ENCODE peak calls at places on chromosomes 6 and 20, in five cellular contexts. G, M, W, I and Y are unnamed samples.

GRCh38 chr20:32507998-32508774 is 76.9 kb downstream of the NOL4L start:
- DNase-seq in G (no peak), M (no peak), W (peak), I (no peak), Y (no peak)

GRCh38 chr6:10429638-10430427 is 15.0 kb upstream of the TFAP2A start:
- DNase-seq in G (peak), M (peak), W (no peak), I (no peak), Y (peak)

GRCh38 chr6:157571995-157572394 is 191.0 kb downstream of the ZDHHC14 start:
- DNase-seq in G (no peak), M (no peak), W (no peak), I (no peak), Y (no peak)

GRCh38 chr6:40727272-40727671 is 140.1 kb upstream of the LRFN2 start:
- DNase-seq in G (no peak), M (no peak), W (no peak), I (no peak), Y (peak)

GRCh38 chr6:5622276-5623005 is 361.1 kb downstream of the FARS2 start:
- DNase-seq in G (no peak), M (no peak), W (no peak), I (no peak), Y (no peak)

GRCh38 chr20:3652646-3653596 is 10.3 kb downstream of the GFRA4 start:
- DNase-seq in G (no peak), M (no peak), W (no peak), I (no peak), Y (no peak)

GRCh38 chr6:109892451-109893435 is 85.4 kb upstream of the GPR6 start:
- DNase-seq in G (no peak), M (peak), W (no peak), I (no peak), Y (no peak)

GRCh38 chr6:5990776-5991175 is 15.9 kb downstream of the NRN1 start:
- DNase-seq in G (peak), M (no peak), W (no peak), I (no peak), Y (no peak)

GRCh38 chr6:109702797-109703196 is 11.7 kb downstream of the FIG4 start:
- DNase-seq in G (no peak), M (no peak), W (no peak), I (no peak), Y (no peak)

GRCh38 chr6:41451515-41452163 is 94.5 kb upstream of the FOXP4 start:
- DNase-seq in G (peak), M (peak), W (no peak), I (no peak), Y (no peak)

GRCh38 chr20:33862709-33863403 is 51.7 kb downstream of the CHMP4B start:
- DNase-seq in G (peak), M (peak), W (peak), I (no peak), Y (peak)
- H3K4me3 ChIP-seq in G (peak), M (no peak), W (no peak), I (no peak), Y (peak)

GRCh38 chr20:51542894-51543788 is 622 bp upstream of the NFATC2 start:
- DNase-seq in G (no peak), M (no peak), W (no peak), I (no peak), Y (no peak)

GRCh38 chr20:51542033-51542893 is at the start of gene NFATC2:
- DNase-seq in G (no peak), M (peak), W (no peak), I (peak), Y (peak)

GRCh38 chr20:51536116-51537069 is 6.1 kb downstream of the NFATC2 start:
- DNase-seq in G (no peak), M (no peak), W (no peak), I (no peak), Y (no peak)

GRCh38 chr20:51541189-51542032 is 1.1 kb downstream of the NFATC2 start:
- DNase-seq in G (peak), M (peak), W (no peak), I (peak), Y (peak)

DNA sequence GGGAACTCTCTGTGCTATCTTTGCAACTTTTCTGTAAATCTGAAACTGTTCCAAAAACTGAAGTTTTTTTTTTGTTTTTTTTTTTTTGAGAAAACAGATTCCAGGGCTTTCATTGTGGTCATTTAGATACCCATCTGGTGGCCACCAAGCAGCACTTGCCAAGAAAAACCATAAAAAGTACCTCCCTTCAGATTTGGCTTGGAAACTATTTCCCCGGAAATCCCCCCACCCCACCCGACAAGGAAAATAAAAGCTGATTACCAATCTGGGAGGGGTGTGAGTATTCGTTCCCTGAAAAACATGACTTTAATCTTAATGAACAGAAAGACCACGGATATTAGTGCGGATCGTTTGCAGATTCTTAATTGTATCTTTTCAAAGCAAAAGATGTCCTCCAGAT is 1.9 kb downstream of the NFATC2 start:
- DNase-seq in G (no peak), M (no peak), W (no peak), I (no peak), Y (no peak)
- H3K4me3 ChIP-seq in G (no peak), M (no peak), W (no peak), I (peak), Y (no peak)

DNA sequence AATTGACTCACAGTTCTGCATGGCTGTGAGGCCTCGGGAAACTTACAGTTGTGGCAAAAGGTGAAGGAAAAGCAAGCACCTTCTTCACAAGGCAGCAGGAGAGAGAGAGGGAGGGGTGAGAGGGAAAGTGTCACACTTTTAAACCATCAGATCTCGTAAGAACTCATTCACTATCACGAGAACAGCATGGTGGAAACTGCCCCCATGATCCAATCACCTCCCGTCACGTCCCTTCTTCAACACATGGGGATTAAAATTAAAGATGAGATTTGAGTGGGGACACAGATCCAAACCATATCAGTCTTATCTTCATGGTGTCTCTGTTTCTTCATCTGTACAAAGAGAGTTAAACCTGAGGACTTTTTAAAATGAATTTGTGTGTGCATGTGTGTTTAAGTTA is 13.7 kb upstream of the BTN1A1 start:
- DNase-seq in G (no peak), M (no peak), W (no peak), I (no peak), Y (no peak)
- H3K4me3 ChIP-seq in G (no peak), M (no peak), W (no peak), I (no peak), Y (no peak)

DNA sequence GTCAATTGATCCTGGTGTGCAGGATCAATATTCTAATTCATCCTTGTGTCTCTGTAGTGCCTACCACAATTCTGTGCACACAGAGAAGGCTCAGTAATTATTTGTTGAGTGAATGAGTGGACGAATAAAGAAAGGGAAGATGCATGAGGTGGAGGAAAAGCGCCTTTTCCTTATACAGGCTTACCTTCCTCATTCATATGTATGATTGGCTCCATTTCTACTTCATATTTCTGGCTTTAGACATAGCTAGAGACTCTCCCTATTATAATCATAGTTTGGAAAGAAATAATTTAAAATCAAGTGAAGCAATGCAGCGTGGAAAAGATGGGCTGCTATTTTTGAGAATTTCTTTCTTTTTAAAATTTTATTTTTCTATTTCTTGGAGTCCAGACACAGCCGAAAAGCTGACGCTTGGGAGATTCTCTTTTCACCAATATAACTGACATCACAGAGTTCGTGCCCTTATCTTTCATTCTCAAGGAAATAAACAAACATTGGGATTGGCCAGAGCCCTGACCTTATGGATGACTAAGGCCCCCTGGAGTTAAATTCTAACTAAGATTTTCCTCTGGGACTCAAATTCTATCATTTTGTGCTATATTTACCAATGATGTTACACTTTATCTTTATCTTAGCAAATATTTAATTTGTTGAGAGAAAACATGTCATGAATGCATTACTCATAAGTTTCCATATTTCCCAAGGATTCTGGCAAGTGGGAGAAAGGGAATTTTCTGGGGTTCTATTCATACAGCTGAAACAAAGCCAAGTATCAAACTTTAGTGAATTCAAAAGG is 48.1 kb downstream of the PRL start:
- DNase-seq in G (peak), M (peak), W (no peak), I (no peak), Y (no peak)
- H3K4me3 ChIP-seq in G (no peak), M (no peak), W (no peak), I (no peak), Y (no peak)

GRCh38 chr6:82068721-82069120 is 178.8 kb downstream of the IBTK start:
- DNase-seq in G (no peak), M (no peak), W (no peak), I (no peak), Y (no peak)

GRCh38 chr6:82066196-82066595 is 181.3 kb downstream of the IBTK start:
- DNase-seq in G (no peak), M (no peak), W (no peak), I (no peak), Y (no peak)

GRCh38 chr6:82062219-82062618 is 185.3 kb downstream of the IBTK start:
- DNase-seq in G (no peak), M (no peak), W (no peak), I (no peak), Y (no peak)

GRCh38 chr6:82072113-82072512 is 175.4 kb downstream of the IBTK start:
- DNase-seq in G (peak), M (no peak), W (no peak), I (no peak), Y (no peak)

GRCh38 chr6:82067021-82067420 is 180.5 kb downstream of the IBTK start:
- DNase-seq in G (peak), M (no peak), W (no peak), I (no peak), Y (no peak)
- H3K4me3 ChIP-seq in G (no peak), M (no peak), W (no peak), I (no peak), Y (no peak)

GRCh38 chr6:111447051-111447450 is 36.0 kb downstream of the REV3L start:
- DNase-seq in G (peak), M (no peak), W (no peak), I (no peak), Y (no peak)
- H3K4me3 ChIP-seq in G (no peak), M (no peak), W (no peak), I (no peak), Y (no peak)

GRCh38 chr6:145809211-145809610 is 5.4 kb downstream of the FBXO30 start:
- DNase-seq in G (peak), M (no peak), W (no peak), I (no peak), Y (no peak)

GRCh38 chr6:145814035-145814500 is 527 bp downstream of the FBXO30 start:
- DNase-seq in G (peak), M (peak), W (no peak), I (no peak), Y (peak)

GRCh38 chr6:145813285-145814034 is 1.1 kb downstream of the FBXO30 start:
- DNase-seq in G (peak), M (peak), W (no peak), I (no peak), Y (no peak)

GRCh38 chr6:145809785-145810184 is 4.8 kb downstream of the FBXO30 start:
- DNase-seq in G (peak), M (no peak), W (no peak), I (no peak), Y (no peak)

GRCh38 chr6:145811741-145812140 is 2.9 kb downstream of the FBXO30 start:
- DNase-seq in G (no peak), M (no peak), W (no peak), I (no peak), Y (no peak)
- H3K4me3 ChIP-seq in G (peak), M (no peak), W (no peak), I (no peak), Y (peak)

GRCh38 chr20:47356526-47357295 is at the start of gene ZMYND8:
- DNase-seq in G (peak), M (peak), W (peak), I (peak), Y (peak)
- H3K4me3 ChIP-seq in G (peak), M (no peak), W (peak), I (peak), Y (peak)

GRCh38 chr6:39113788-39114187 is 1.2 kb downstream of the SAYSD1 start:
- DNase-seq in G (no peak), M (no peak), W (no peak), I (no peak), Y (no peak)
- H3K4me3 ChIP-seq in G (peak), M (peak), W (peak), I (peak), Y (peak)

GRCh38 chr20:40692240-40693011 is 3.4 kb upstream of the MAFB start:
- DNase-seq in G (no peak), M (no peak), W (peak), I (no peak), Y (peak)

GRCh38 chr20:40691566-40692239 is 2.7 kb upstream of the MAFB start:
- DNase-seq in G (no peak), M (no peak), W (peak), I (no peak), Y (peak)

GRCh38 chr20:40689943-40690835 is 1.2 kb upstream of the MAFB start:
- DNase-seq in G (peak), M (peak), W (peak), I (no peak), Y (peak)

GRCh38 chr20:40689100-40689942 is at the start of gene MAFB:
- DNase-seq in G (peak), M (peak), W (peak), I (no peak), Y (peak)

DNA sequence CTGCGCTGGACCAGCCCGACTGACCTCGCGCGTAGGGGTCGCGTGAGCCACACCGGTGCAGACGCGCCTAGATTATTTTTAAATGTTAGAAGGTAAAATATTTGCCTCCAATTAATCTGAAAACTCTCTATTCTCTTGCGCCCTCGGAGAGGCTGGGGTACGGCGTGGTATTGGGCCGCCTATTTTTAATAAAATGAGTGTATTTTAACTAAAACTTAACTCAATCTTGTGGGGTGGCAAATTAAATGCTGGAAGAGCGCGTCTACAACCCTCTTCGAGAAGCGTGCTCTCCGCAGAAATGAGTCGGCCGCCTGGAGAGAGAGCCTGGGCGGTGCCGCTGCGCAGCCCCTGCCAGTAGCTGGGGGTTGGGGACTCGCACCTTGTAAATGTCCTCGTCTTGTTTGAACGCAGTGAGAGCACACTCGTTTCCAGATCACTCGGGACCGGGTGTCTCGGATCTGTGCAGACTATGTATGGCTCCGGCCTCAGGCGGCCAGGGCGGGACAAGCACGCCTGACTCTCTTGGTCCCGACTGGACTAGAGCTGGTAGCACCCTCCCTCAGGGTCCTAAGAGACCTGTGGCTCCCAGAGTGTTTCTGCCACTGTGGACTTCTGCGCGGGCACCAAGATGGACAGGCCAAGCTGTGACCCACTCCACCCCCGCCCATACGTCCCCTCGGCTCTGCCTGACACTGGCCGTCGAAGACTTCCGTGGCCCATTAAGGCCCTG is 2.0 kb upstream of the MAFB start:
- DNase-seq in G (no peak), M (no peak), W (peak), I (no peak), Y (peak)
- H3K4me3 ChIP-seq in G (no peak), M (no peak), W (no peak), I (no peak), Y (peak)